ENCODE peak calls at places on chromosomes 11 and 22, in five cellular contexts. A is left cardiac atrium, G is T-helper 22 cell, K is cerebellar cortex, M is kidney. U is an unnamed sample.

GRCh38 chr22:28021998-28022660 is 103.1 kb upstream of the PITPNB start:
- DNase-seq in A (no peak), G (no peak), K (no peak), M (peak), U (no peak)

GRCh38 chr11:88402192-88402715 is 64.7 kb upstream of the CTSC start:
- DNase-seq in A (no peak), G (no peak), K (no peak), M (no peak), U (no peak)

GRCh38 chr22:17578129-17578754 is 14.9 kb downstream of the SLC25A18 start:
- DNase-seq in A (peak), G (no peak), K (no peak), M (peak), U (no peak)

GRCh38 chr11:26247340-26247739 is 84.6 kb upstream of the ANO3 start:
- DNase-seq in A (no peak), G (no peak), K (peak), M (no peak), U (no peak)

GRCh38 chr11:111765320-111765983 is 737 bp downstream of the PPP2R1B start:
- DNase-seq in A (no peak), G (no peak), K (no peak), M (no peak), U (no peak)

GRCh38 chr11:72084076-72084475 is 3.4 kb downstream of the LRRC51 start:
- DNase-seq in A (no peak), G (no peak), K (no peak), M (no peak), U (no peak)

GRCh38 chr11:2759228-2760195 is 59.7 kb upstream of the KCNQ1OT1 start:
- DNase-seq in A (no peak), G (no peak), K (no peak), M (peak), U (no peak)

GRCh38 chr11:22680628-22681027 is 14.2 kb downstream of the GAS2 start:
- DNase-seq in A (no peak), G (no peak), K (no peak), M (no peak), U (no peak)

GRCh38 chr11:115548878-115549528 is 44.8 kb upstream of the CADM1 start:
- DNase-seq in A (no peak), G (no peak), K (no peak), M (no peak), U (no peak)

GRCh38 chr22:49582171-49582570 is 245.5 kb downstream of the BRD1 start:
- DNase-seq in A (no peak), G (no peak), K (peak), M (no peak), U (no peak)

GRCh38 chr22:29032584-29032983 is 29.0 kb downstream of the C22orf31 start:
- DNase-seq in A (no peak), G (no peak), K (no peak), M (no peak), U (no peak)

GRCh38 chr11:102534261-102534872 is 3.8 kb upstream of the MMP7 start:
- DNase-seq in A (no peak), G (no peak), K (no peak), M (no peak), U (no peak)

GRCh38 chr11:63564056-63564784 is 1.0 kb upstream of the PLAAT2 start:
- DNase-seq in A (no peak), G (no peak), K (no peak), M (peak), U (no peak)

GRCh38 chr11:48098024-48098423 is 117.7 kb downstream of the PTPRJ start:
- DNase-seq in A (no peak), G (no peak), K (no peak), M (no peak), U (no peak)

GRCh38 chr11:6357222-6357621 is 33.1 kb upstream of the SMPD1 start:
- DNase-seq in A (peak), G (no peak), K (peak), M (no peak), U (no peak)